ENCODE peak calls at places on chromosomes 3 and 15, in ten cellular contexts. C is HCT116; P is endodermal cell; R is cardiac muscle cell; Q is body of pancreas; L is ovary; T is heart left ventricle; D is sigmoid colon; E is CD4-positive, alpha-beta T cell; Z is hepatocyte. W is an unnamed sample.

GRCh38 chr3:55330756-55331155 is 156.3 kb downstream of the WNT5A start:
- DNase-seq in Q (no peak), R (no peak), D (no peak), T (no peak), C (no peak), Z (peak; percentile 22), P (no peak), L (no peak), E (no peak), W (no peak)

GRCh38 chr3:127483902-127484591 is 106.5 kb downstream of the TPRA1 start:
- DNase-seq in Z (no peak), D (peak; percentile 46), P (peak; percentile 16), C (no peak), R (no peak), E (peak; percentile 26), L (peak; percentile 29), Q (no peak), T (peak; percentile 3), W (no peak)

GRCh38 chr15:90000175-90000923 is 775 bp upstream of the ZNF710 start:
- DNase-seq in R (no peak), T (peak; percentile 29), D (peak; percentile 72), Z (peak; percentile 60), Q (peak; percentile 49), L (peak; percentile 66), C (no peak), E (no peak), P (peak; percentile 77), W (peak; percentile 48)

GRCh38 chr15:68797157-68797556 is 23.5 kb downstream of the ANP32A start:
- DNase-seq in Q (no peak), E (no peak), T (no peak), C (no peak), R (no peak), D (no peak), Z (no peak), P (no peak), L (no peak), W (no peak)

GRCh38 chr3:72161870-72162617 is 377.1 kb upstream of the PROK2 start:
- DNase-seq in L (peak; percentile 62), P (no peak), Z (peak; percentile 61), C (no peak), R (no peak), Q (peak; percentile 20), D (no peak), T (no peak), E (no peak), W (peak; percentile 81)

GRCh38 chr15:48992096-48992495 is 28.4 kb upstream of the SHC4 start:
- DNase-seq in Z (no peak), E (no peak), C (no peak), T (no peak), Q (no peak), D (no peak), R (no peak), L (no peak), P (no peak), W (no peak)

GRCh38 chr15:85402195-85402921 is 22.0 kb downstream of the AKAP13 start:
- DNase-seq in C (no peak), D (no peak), R (peak; percentile 38), E (no peak), Z (no peak), L (no peak), T (no peak), Q (no peak), P (no peak), W (no peak)

GRCh38 chr3:53599780-53600179 is 105.4 kb downstream of the CACNA1D start:
- DNase-seq in Q (no peak), C (no peak), T (no peak), Z (no peak), P (no peak), D (no peak), E (no peak), R (no peak), L (no peak), W (no peak)

GRCh38 chr3:157618075-157618760 is 115.0 kb upstream of the VEPH1 start:
- DNase-seq in D (no peak), C (peak; percentile 61), L (no peak), Z (peak; percentile 53), T (no peak), R (peak; percentile 59), E (no peak), Q (peak; percentile 37), P (no peak), W (peak; percentile 56)

GRCh38 chr3:134201201-134202130 is 49.2 kb downstream of the RYK start:
- DNase-seq in Q (no peak), D (no peak), Z (no peak), E (no peak), T (no peak), C (peak; percentile 85), L (no peak), P (no peak), R (no peak), W (peak; percentile 85)

DNA sequence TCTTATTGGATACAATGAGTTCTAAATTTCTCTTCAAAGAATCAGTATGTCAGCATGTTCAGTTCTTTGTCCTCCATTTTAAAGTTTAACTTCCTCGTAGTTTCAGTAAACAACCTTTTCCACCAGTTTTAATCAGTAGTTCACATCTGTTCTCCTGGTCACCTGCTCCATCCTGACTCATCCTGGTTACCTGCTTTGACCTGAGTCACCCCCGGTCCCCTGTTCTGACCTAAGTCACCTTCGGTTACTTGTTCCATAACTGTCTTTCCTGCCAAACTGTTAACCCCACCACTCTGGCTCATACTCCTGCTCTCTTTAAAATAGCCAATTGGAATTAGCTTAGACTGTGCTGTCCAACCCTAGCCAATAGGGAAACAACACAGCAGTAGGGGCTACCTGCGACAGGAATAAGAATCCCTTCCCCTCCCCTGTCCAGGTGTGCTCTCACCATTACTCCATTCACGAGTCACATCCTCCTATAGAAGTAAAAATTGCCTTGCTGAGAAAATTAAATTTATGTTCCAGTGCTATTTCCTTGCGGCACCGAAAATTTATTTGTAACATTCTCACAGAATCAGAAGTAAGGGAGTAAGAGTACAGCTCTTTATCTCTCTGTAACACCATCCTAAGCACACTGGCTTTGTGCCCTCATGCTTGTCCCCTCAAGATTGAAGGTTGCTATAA is 23.8 kb downstream of the TRANK1 start:
- DNase-seq in E (no peak), C (no peak), Z (peak; percentile 69), P (no peak), R (no peak), L (no peak), D (no peak), Q (no peak), T (no peak), W (no peak)
- H3K27ac ChIP-seq in E (no peak overlapping the region), C (no peak overlapping the region), Z (peak overlapping the region; percentile 96), P (no peak overlapping the region), R (no peak overlapping the region), L (no peak overlapping the region), D (no peak overlapping the region), Q (no peak overlapping the region), T (no peak overlapping the region), W (no peak overlapping the region)

GRCh38 chr3:139455855-139456254 is 20.5 kb downstream of the RBP2 start:
- DNase-seq in L (no peak), D (no peak), E (no peak), Q (no peak), Z (no peak), T (no peak), R (no peak), C (no peak), P (no peak), W (no peak)

GRCh38 chr3:139457066-139457465 is 19.2 kb downstream of the RBP2 start:
- DNase-seq in C (no peak), D (no peak), Q (no peak), L (no peak), P (no peak), E (no peak), Z (no peak), R (no peak), T (no peak), W (peak; percentile 43)

GRCh38 chr3:139460096-139460495 is 16.2 kb downstream of the RBP2 start:
- DNase-seq in Z (no peak), P (no peak), L (no peak), C (no peak), D (no peak), R (no peak), T (no peak), Q (no peak), E (no peak), W (no peak)

GRCh38 chr3:139458348-139458747 is 18.0 kb downstream of the RBP2 start:
- DNase-seq in Q (no peak), L (no peak), D (no peak), Z (no peak), P (no peak), R (no peak), C (no peak), T (no peak), E (no peak), W (no peak)

DNA sequence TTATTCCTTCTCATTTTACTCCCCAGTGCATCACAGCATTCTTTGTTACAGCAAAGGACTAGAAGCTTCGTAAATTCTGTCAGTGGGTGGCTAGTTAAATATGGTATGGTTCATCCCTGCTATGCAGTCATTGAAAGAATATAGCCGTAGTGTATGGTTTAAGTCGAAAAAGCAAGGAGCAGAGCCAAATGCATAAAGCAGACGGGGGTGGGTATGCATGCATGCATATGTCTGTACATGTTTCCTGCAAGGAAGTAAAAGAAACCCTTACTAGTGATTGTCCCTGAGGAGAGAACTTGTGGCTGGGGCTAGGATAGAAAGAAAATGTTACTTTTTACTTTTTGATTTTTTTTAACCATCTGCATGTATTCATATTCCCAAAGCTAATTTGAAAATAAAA is 19.9 kb downstream of the RBP2 start:
- DNase-seq in R (no peak), Z (no peak), Q (no peak), P (no peak), L (no peak), T (no peak), E (no peak), D (no peak), C (no peak), W (no peak)
- TF ChIP-seq CTCF in R (no peak), Z (no peak), Q (no peak), P (no peak), L (no peak), T (no peak), E (no peak), D (no peak), C (no peak), W (no peak)

DNA sequence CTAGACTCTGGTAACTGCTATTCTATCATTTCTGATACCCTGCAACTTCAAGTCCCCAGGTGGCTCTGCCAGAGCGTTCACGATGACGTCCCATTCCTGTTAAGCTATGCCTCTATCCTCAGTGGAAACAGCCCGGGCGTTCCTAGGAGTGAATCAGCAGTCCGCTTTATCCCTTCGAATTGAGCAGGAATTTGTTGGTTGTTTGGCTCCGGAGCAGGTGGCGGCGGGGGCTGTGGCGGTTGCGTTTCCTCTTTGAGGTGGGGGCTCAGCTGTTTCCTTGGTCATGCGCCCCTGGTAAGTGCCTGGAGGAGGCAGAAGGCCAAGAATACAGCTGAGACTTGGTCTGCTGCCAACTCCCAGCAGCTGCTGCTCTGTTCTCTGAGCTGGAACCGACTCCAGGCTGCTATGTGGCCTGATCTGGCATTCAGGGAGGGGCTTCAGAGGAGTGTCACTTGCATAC is 25.2 kb downstream of the ARPP21 start:
- DNase-seq in Z (peak; percentile 30), E (no peak), P (peak; percentile 68), D (peak; percentile 62), L (peak; percentile 52), Q (peak; percentile 17), T (peak; percentile 70), C (no peak), R (peak; percentile 72), W (no peak)
- H3K27ac ChIP-seq in Z (no peak overlapping the region), E (no peak overlapping the region), P (peak overlapping the region; percentile 54), D (no peak overlapping the region), L (no peak overlapping the region), Q (no peak overlapping the region), T (peak overlapping the region; percentile 49), C (no peak overlapping the region), R (no peak overlapping the region), W (no peak overlapping the region)

DNA sequence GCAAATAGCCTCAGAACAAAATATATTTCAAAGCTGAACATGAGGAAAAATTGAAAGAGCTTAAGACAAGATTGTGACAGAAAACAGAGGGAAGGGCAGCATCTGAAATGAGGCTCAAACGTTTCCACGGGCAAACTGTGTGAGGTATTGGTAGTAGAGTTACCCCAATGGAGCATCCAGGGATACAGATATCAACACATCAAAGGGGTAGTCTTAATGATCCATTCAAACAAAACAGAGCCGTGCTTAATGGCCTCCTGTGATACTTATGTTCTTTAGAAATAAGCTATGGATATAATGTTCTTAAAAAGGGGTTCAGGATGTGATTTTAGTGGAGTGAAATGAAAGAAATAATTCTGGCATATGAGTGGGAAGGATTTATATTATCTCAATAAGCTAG is 430.3 kb upstream of the PDZRN3 start:
- DNase-seq in Q (no peak), T (no peak), R (no peak), C (no peak), Z (no peak), D (no peak), P (no peak), L (no peak), E (no peak), W (no peak)
- TF ChIP-seq CTCF in Q (no peak), T (no peak), R (no peak), C (no peak), Z (no peak), D (no peak), P (no peak), L (no peak), E (no peak), W (no peak)

W was measured in RWPE1.